ENCODE peak calls at places on chromosomes 3 and 15, in four cellular contexts. One of them, this sample, is unnamed.

GRCh38 chr3:127157181-127157828 is 35.6 kb upstream of the PRR23E start:
- DNase-seq in H1: no peak
- DNase-seq in A549: no peak
- DNase-seq in K562: no peak
- DNase-seq in this sample: no peak

GRCh38 chr15:83207622-83208356 is at the start of gene HDGFL3:
- DNase-seq in K562: peak
- DNase-seq in H1: no peak
- DNase-seq in A549: peak
- DNase-seq in this sample: no peak

GRCh38 chr3:122060044-122060694 is 5.0 kb downstream of the CD86 start:
- DNase-seq in H1: no peak
- DNase-seq in K562: no peak
- DNase-seq in A549: no peak
- DNase-seq in this sample: no peak

GRCh38 chr3:147620906-147621305 is 211.7 kb downstream of the ZIC1 start:
- DNase-seq in K562: no peak
- DNase-seq in A549: no peak
- DNase-seq in H1: no peak
- DNase-seq in this sample: no peak

GRCh38 chr3:141482250-141482937 is 4.4 kb upstream of the RASA2 start:
- DNase-seq in A549: peak
- DNase-seq in H1: no peak
- DNase-seq in K562: no peak
- DNase-seq in this sample: peak

GRCh38 chr3:65751123-65751700 is 287.5 kb downstream of the MAGI1 start:
- DNase-seq in K562: peak
- DNase-seq in H1: peak
- DNase-seq in A549: peak
- DNase-seq in this sample: peak

GRCh38 chr15:37134699-37135131 is 34.4 kb upstream of the MEIS2 start:
- DNase-seq in A549: peak
- DNase-seq in H1: no peak
- DNase-seq in K562: peak
- DNase-seq in this sample: peak

GRCh38 chr15:100531823-100532222 is 3.1 kb upstream of the CERS3 start:
- DNase-seq in K562: no peak
- DNase-seq in H1: no peak
- DNase-seq in A549: no peak
- DNase-seq in this sample: no peak

GRCh38 chr3:152270145-152270870 is 1.6 kb downstream of the MBNL1 start:
- DNase-seq in K562: no peak
- DNase-seq in A549: no peak
- DNase-seq in H1: no peak
- DNase-seq in this sample: peak

GRCh38 chr15:68404056-68404798 is 27.7 kb downstream of the ITGA11 start:
- DNase-seq in K562: no peak
- DNase-seq in H1: no peak
- DNase-seq in A549: no peak
- DNase-seq in this sample: no peak

GRCh38 chr3:104635872-104636580 is 730.7 kb upstream of the ALCAM start:
- DNase-seq in K562: no peak
- DNase-seq in A549: peak
- DNase-seq in H1: no peak
- DNase-seq in this sample: no peak

GRCh38 chr3:150256336-150256735 is 151.8 kb upstream of the TSC22D2 start:
- DNase-seq in A549: no peak
- DNase-seq in H1: no peak
- DNase-seq in K562: no peak
- DNase-seq in this sample: no peak

GRCh38 chr15:92164327-92165000 is 229.2 kb upstream of the ST8SIA2 start:
- DNase-seq in K562: no peak
- DNase-seq in H1: no peak
- DNase-seq in A549: no peak
- DNase-seq in this sample: peak

GRCh38 chr3:44468572-44469520 is 8.6 kb downstream of the ZNF445 start:
- DNase-seq in H1: no peak
- DNase-seq in K562: peak
- DNase-seq in A549: no peak
- DNase-seq in this sample: no peak

GRCh38 chr3:33541918-33542317 is 101.7 kb upstream of the UBP1 start:
- DNase-seq in K562: no peak
- DNase-seq in H1: no peak
- DNase-seq in A549: no peak
- DNase-seq in this sample: no peak

GRCh38 chr15:67135494-67135893 is 70.1 kb downstream of the SMAD3 start:
- DNase-seq in A549: peak
- DNase-seq in K562: no peak
- DNase-seq in H1: no peak
- DNase-seq in this sample: peak

GRCh38 chr15:41207687-41208448 is 22.7 kb downstream of the EXD1 start:
- DNase-seq in H1: no peak
- DNase-seq in K562: no peak
- DNase-seq in A549: no peak
- DNase-seq in this sample: no peak

GRCh38 chr3:172692751-172693310 is 18.0 kb downstream of the NCEH1 start:
- DNase-seq in H1: no peak
- DNase-seq in A549: no peak
- DNase-seq in K562: no peak
- DNase-seq in this sample: no peak

GRCh38 chr3:143526016-143526540 is 322.2 kb downstream of the SLC9A9 start:
- DNase-seq in H1: no peak
- DNase-seq in K562: no peak
- DNase-seq in A549: no peak
- DNase-seq in this sample: no peak

GRCh38 chr15:85858586-85859375 is 64.1 kb upstream of the KLHL25 start:
- DNase-seq in H1: peak
- DNase-seq in A549: peak
- DNase-seq in K562: peak
- DNase-seq in this sample: peak

GRCh38 chr3:187616307-187616939 is 53.8 kb downstream of the SST start:
- DNase-seq in K562: peak
- DNase-seq in H1: peak
- DNase-seq in A549: peak
- DNase-seq in this sample: peak

GRCh38 chr3:19866751-19867347 is 67.2 kb downstream of the EFHB start:
- DNase-seq in K562: peak
- DNase-seq in H1: peak
- DNase-seq in A549: peak
- DNase-seq in this sample: peak

GRCh38 chr15:47857384-47858168 is 140.3 kb downstream of the SEMA6D start:
- DNase-seq in H1: no peak
- DNase-seq in A549: no peak
- DNase-seq in K562: no peak
- DNase-seq in this sample: no peak

GRCh38 chr15:35874260-35874905 is 328.4 kb upstream of the DPH6 start:
- DNase-seq in H1: no peak
- DNase-seq in K562: peak
- DNase-seq in A549: peak
- DNase-seq in this sample: no peak

GRCh38 chr15:96047255-96047931 is 283.1 kb upstream of the NR2F2 start:
- DNase-seq in H1: no peak
- DNase-seq in A549: no peak
- DNase-seq in K562: no peak
- DNase-seq in this sample: no peak

GRCh38 chr3:124886168-124887051 is 755 bp downstream of the ITGB5 start:
- DNase-seq in H1: no peak
- DNase-seq in A549: peak
- DNase-seq in K562: peak
- DNase-seq in this sample: peak

GRCh38 chr15:101795455-101795854 is 7.9 kb upstream of the OR4F6 start:
- DNase-seq in A549: no peak
- DNase-seq in H1: no peak
- DNase-seq in K562: no peak
- DNase-seq in this sample: no peak

GRCh38 chr3:39911465-39912309 is 102.3 kb downstream of the MYRIP start:
- DNase-seq in A549: no peak
- DNase-seq in K562: no peak
- DNase-seq in H1: no peak
- DNase-seq in this sample: peak

GRCh38 chr3:150222190-150222548 is 185.9 kb upstream of the TSC22D2 start:
- DNase-seq in K562: no peak
- DNase-seq in A549: no peak
- DNase-seq in H1: no peak
- DNase-seq in this sample: no peak

GRCh38 chr15:55241895-55242294 is 45.2 kb upstream of the RSL24D1 start:
- DNase-seq in A549: no peak
- DNase-seq in K562: no peak
- DNase-seq in H1: no peak
- DNase-seq in this sample: no peak

GRCh38 chr3:15276028-15276717 is 56.2 kb downstream of the SH3BP5 start:
- DNase-seq in K562: no peak
- DNase-seq in A549: no peak
- DNase-seq in H1: no peak
- DNase-seq in this sample: no peak

GRCh38 chr15:93428135-93428534 is 339.1 kb upstream of the RGMA start:
- DNase-seq in H1: no peak
- DNase-seq in A549: no peak
- DNase-seq in K562: no peak
- DNase-seq in this sample: no peak

GRCh38 chr15:71232411-71232810 is 117.1 kb downstream of the THSD4 start:
- DNase-seq in H1: no peak
- DNase-seq in A549: no peak
- DNase-seq in K562: no peak
- DNase-seq in this sample: no peak

GRCh38 chr3:148309390-148310035 is 388.2 kb upstream of the AGTR1 start:
- DNase-seq in K562: peak
- DNase-seq in H1: no peak
- DNase-seq in A549: peak
- DNase-seq in this sample: peak

GRCh38 chr3:72665701-72666443 is 182.4 kb downstream of the SHQ1 start:
- DNase-seq in K562: peak
- DNase-seq in H1: no peak
- DNase-seq in A549: peak
- DNase-seq in this sample: no peak

GRCh38 chr3:125107861-125108567 is 52.2 kb upstream of the HEG1 start:
- DNase-seq in A549: peak
- DNase-seq in H1: no peak
- DNase-seq in K562: no peak
- DNase-seq in this sample: no peak

GRCh38 chr15:93070901-93071300 is 18.1 kb downstream of the RGMA start:
- DNase-seq in A549: no peak
- DNase-seq in H1: no peak
- DNase-seq in K562: no peak
- DNase-seq in this sample: no peak

GRCh38 chr3:131283862-131284261 is 97.7 kb upstream of the NUDT16 start:
- DNase-seq in A549: no peak
- DNase-seq in H1: no peak
- DNase-seq in K562: no peak
- DNase-seq in this sample: no peak
- TF ChIP-seq EP300 in A549: no peak
- TF ChIP-seq EP300 in H1: no peak
- TF ChIP-seq EP300 in K562: no peak
- TF ChIP-seq EP300 in this sample: no peak

GRCh38 chr15:97963779-97964178 is 3.3 kb downstream of the ARRDC4 start:
- DNase-seq in A549: no peak
- DNase-seq in K562: no peak
- DNase-seq in H1: no peak
- DNase-seq in this sample: no peak

GRCh38 chr15:97962263-97962662 is 1.8 kb downstream of the ARRDC4 start:
- DNase-seq in H1: no peak
- DNase-seq in K562: no peak
- DNase-seq in A549: no peak
- DNase-seq in this sample: peak

GRCh38 chr15:97972366-97972765 is 11.9 kb downstream of the ARRDC4 start:
- DNase-seq in H1: no peak
- DNase-seq in K562: no peak
- DNase-seq in A549: no peak
- DNase-seq in this sample: no peak

GRCh38 chr15:97968380-97968779 is 7.9 kb downstream of the ARRDC4 start:
- DNase-seq in H1: no peak
- DNase-seq in A549: no peak
- DNase-seq in K562: no peak
- DNase-seq in this sample: no peak

DNA sequence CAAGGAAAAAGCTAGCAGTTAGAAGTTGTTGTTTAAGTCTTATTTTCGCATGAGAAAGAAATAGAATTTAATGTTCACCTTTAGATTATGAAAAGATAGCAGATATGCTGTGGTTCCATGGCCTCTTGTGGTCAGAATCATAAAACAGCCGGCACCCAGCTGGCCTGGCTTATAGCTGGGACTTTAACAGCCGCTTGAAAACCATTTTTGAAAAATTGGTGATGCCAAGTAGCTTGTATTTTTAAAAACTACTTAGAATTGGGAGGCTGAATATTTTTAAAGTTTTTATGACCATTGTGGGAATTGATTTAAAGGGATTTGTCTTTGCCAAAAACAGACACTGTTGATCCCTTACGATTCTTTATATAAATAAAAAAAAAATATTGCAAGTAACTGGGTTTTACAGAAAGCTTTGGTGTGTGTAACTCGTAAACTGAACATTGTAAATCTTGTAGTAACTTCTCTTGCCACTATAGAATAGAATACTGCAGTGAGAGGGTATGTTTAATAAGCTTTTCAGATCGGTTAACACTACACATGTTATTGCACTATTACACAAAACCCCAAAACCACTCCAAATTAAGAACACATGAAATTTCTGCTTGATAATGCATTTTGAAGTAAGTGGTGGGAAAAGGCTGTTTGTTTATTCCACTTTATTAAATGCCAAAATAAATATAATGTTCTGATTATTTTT is 6.6 kb downstream of the ARRDC4 start:
- DNase-seq in K562: no peak
- DNase-seq in A549: no peak
- DNase-seq in H1: no peak
- DNase-seq in this sample: no peak
- TF ChIP-seq RNF2 in K562: no peak
- TF ChIP-seq RNF2 in A549: no peak
- TF ChIP-seq RNF2 in H1: no peak
- TF ChIP-seq RNF2 in this sample: no peak

GRCh38 chr3:58434990-58435389 is 1.4 kb upstream of the PDHB start:
- DNase-seq in H1: peak
- DNase-seq in K562: no peak
- DNase-seq in A549: peak
- DNase-seq in this sample: peak
- TF ChIP-seq EP300 in H1: peak
- TF ChIP-seq EP300 in K562: no peak
- TF ChIP-seq EP300 in A549: no peak
- TF ChIP-seq EP300 in this sample: no peak

GRCh38 chr3:163490119-163490518 is 1588.2 kb downstream of the SI start:
- DNase-seq in A549: peak
- DNase-seq in H1: peak
- DNase-seq in K562: peak
- DNase-seq in this sample: peak
- TF ChIP-seq RNF2 in A549: no peak
- TF ChIP-seq RNF2 in H1: no peak
- TF ChIP-seq RNF2 in K562: no peak
- TF ChIP-seq RNF2 in this sample: no peak